ENCODE peak calls at places on chromosomes 2 and 18, in four cellular contexts. L is right cardiac atrium; W is activated CD8-positive, alpha-beta T cell treated with anti-CD3 and anti-CD28 coated beads for 36 hours; M is lower lobe of right lung. T is an unnamed sample.
A peak's percentile ranks its signal among the peaks of the same experiment; 100 is the strongest.

GRCh38 chr2:137262600-137262999 is 497.3 kb downstream of the THSD7B start:
- ATAC-seq in M (no peak), L (no peak), W (no peak), T (no peak)

GRCh38 chr2:229873123-229873581 is 48.7 kb downstream of the TRIP12 start:
- ATAC-seq in M (no peak), L (no peak), W (peak; percentile 42), T (no peak)

GRCh38 chr18:48140738-48141137 is 210.3 kb upstream of the SMAD2 start:
- ATAC-seq in M (peak; percentile 43), W (no peak), L (no peak), T (no peak)

GRCh38 chr2:158828378-158829136 is 33.4 kb downstream of the DAPL1 start:
- ATAC-seq in L (no peak), W (no peak), M (no peak), T (peak; percentile 34)

GRCh38 chr2:174759381-174760064 is 4.7 kb downstream of the CHRNA1 start:
- ATAC-seq in W (no peak), M (no peak), L (no peak), T (no peak)

GRCh38 chr2:16958266-16958665 is 292.6 kb upstream of the CYRIA start:
- ATAC-seq in W (no peak), M (no peak), L (no peak), T (no peak)

GRCh38 chr18:66640431-66640830 is 36.5 kb upstream of the CDH19 start:
- ATAC-seq in M (peak; percentile 43), L (peak; percentile 96), W (no peak), T (no peak)

GRCh38 chr18:48153641-48154481 is 223.4 kb upstream of the SMAD2 start:
- ATAC-seq in M (peak; percentile 93), L (peak; percentile 59), W (no peak), T (peak; percentile 93)

GRCh38 chr2:24511894-24512293 is 20.8 kb downstream of the NCOA1 start:
- ATAC-seq in M (no peak), L (no peak), W (peak; percentile 45), T (no peak)